ENCODE peak calls at places on chromosome 2, in nine cellular contexts. V is HT1080; K is HEK293T; N is anterior cingulate cortex; M is stimulated activated CD8-positive, alpha-beta memory T cell treated with anti-CD3 and anti-CD28 coated beads, Interleukin-4, amount 100 ng/mL, for 24 hours; J is stimulated activated CD4-positive, alpha-beta T cell treated with anti-CD3 and anti-CD28 coated beads, TNF-alpha, amount 100 ng/mL, for 1 hour; T is GF-D8; O is naive thymus-derived CD4-positive, alpha-beta T cell; D is foreskin fibroblast. P is an unnamed sample.

GRCh38 chr2:59196511-59196910 is 955.4 kb upstream of the FANCL start:
- DNase-seq in N (no peak), O (no peak), D (peak; percentile 4), T (no peak), J (no peak), M (no peak), V (no peak), K (no peak), P (no peak)

GRCh38 chr2:205858781-205859478 is 176.6 kb downstream of the NRP2 start:
- DNase-seq in N (no peak), M (no peak), K (no peak), J (no peak), T (no peak), D (peak; percentile 26), O (no peak), V (peak; percentile 29), P (no peak)

GRCh38 chr2:46849080-46849715 is 66.4 kb downstream of the MCFD2 start:
- DNase-seq in N (no peak), T (no peak), O (no peak), M (no peak), J (no peak), V (no peak), K (no peak), D (no peak), P (no peak)

GRCh38 chr2:222837643-222838056 is 23.2 kb upstream of the ACSL3 start:
- DNase-seq in M (no peak), O (no peak), D (no peak), V (peak; percentile 74), K (no peak), J (no peak), T (no peak), N (no peak), P (no peak)

GRCh38 chr2:46985512-46985911 is 69.9 kb upstream of the MCFD2 start:
- DNase-seq in O (no peak), N (no peak), V (no peak), T (no peak), M (no peak), D (peak; percentile 43), K (no peak), J (no peak), P (no peak)

GRCh38 chr2:240498171-240498957 is 59.4 kb downstream of the ANKMY1 start:
- DNase-seq in K (no peak), M (no peak), N (no peak), J (no peak), T (no peak), V (no peak), D (no peak), O (no peak), P (no peak)

GRCh38 chr2:149928026-149928425 is 340.5 kb upstream of the MMADHC start:
- DNase-seq in V (no peak), K (no peak), D (no peak), T (no peak), M (no peak), J (no peak), O (no peak), N (no peak), P (no peak)

GRCh38 chr2:133477614-133477990 is 90.7 kb downstream of the NCKAP5 start:
- DNase-seq in T (no peak), M (no peak), J (no peak), D (no peak), N (no peak), O (no peak), K (no peak), V (peak; percentile 72), P (no peak)

GRCh38 chr2:234722176-234722575 is 225.3 kb upstream of the ARL4C start:
- DNase-seq in T (no peak), K (no peak), N (no peak), O (no peak), V (no peak), D (no peak), J (no peak), M (no peak), P (no peak)

GRCh38 chr2:167335627-167336026 is 447.3 kb downstream of the XIRP2 start:
- DNase-seq in T (no peak), O (no peak), V (peak; percentile 87), M (no peak), K (no peak), J (no peak), D (peak; percentile 9), N (no peak), P (no peak)

GRCh38 chr2:8623576-8623957 is 58.3 kb upstream of the ID2 start:
- DNase-seq in K (no peak), M (no peak), T (no peak), O (no peak), N (no peak), V (no peak), D (no peak), J (no peak), P (no peak)

GRCh38 chr2:239651859-239652258 is 251.0 kb upstream of the HDAC4 start:
- DNase-seq in J (no peak), N (no peak), K (no peak), O (no peak), D (no peak), V (no peak), M (no peak), T (no peak), P (no peak)

GRCh38 chr2:5510082-5510481 is 182.1 kb upstream of the SOX11 start:
- DNase-seq in V (no peak), J (no peak), T (no peak), N (no peak), M (no peak), K (no peak), O (no peak), D (no peak), P (no peak)

GRCh38 chr2:15142069-15142689 is 419.0 kb downstream of the NBAS start:
- DNase-seq in T (peak; percentile 93), M (peak; percentile 57), N (no peak), D (no peak), V (peak; percentile 83), O (peak; percentile 77), J (peak; percentile 44), K (no peak), P (peak; percentile 23)

GRCh38 chr2:36697424-36698066 is 1.0 kb downstream of the VIT start:
- DNase-seq in T (no peak), D (no peak), M (no peak), K (no peak), V (no peak), O (no peak), J (no peak), N (no peak), P (no peak)

GRCh38 chr2:73215254-73215653 is 1.2 kb downstream of the SMYD5 start:
- DNase-seq in N (no peak), T (no peak), D (no peak), J (no peak), O (no peak), M (no peak), V (no peak), K (no peak), P (no peak)

GRCh38 chr2:101858246-101858645 is 133.5 kb upstream of the IL1R2 start:
- DNase-seq in N (no peak), J (no peak), D (no peak), M (no peak), V (no peak), T (no peak), K (no peak), O (no peak), P (no peak)

GRCh38 chr2:233803994-233804393 is 25.9 kb downstream of the MROH2A start:
- DNase-seq in J (no peak), T (no peak), D (no peak), O (no peak), K (no peak), V (no peak), N (no peak), M (no peak), P (no peak)

GRCh38 chr2:113357071-113357470 is 78.3 kb upstream of the PAX8 start:
- DNase-seq in M (no peak), D (no peak), K (no peak), T (no peak), V (no peak), J (no peak), O (no peak), N (no peak), P (no peak)

GRCh38 chr2:174477772-174478171 is 9.1 kb downstream of the GPR155 start:
- DNase-seq in O (no peak), D (no peak), J (no peak), M (no peak), V (no peak), T (no peak), K (no peak), N (no peak), P (no peak)

GRCh38 chr2:197461073-197461472 is 7.7 kb downstream of the COQ10B start:
- DNase-seq in J (no peak), D (no peak), M (no peak), N (no peak), V (no peak), K (no peak), T (no peak), O (no peak), P (no peak)

GRCh38 chr2:168961450-168962229 is 60.5 kb downstream of the G6PC2 start:
- DNase-seq in K (peak; percentile 62), T (peak; percentile 37), V (peak; percentile 79), O (peak; percentile 51), N (no peak), D (peak; percentile 47), M (no peak), J (no peak), P (peak; percentile 55)

GRCh38 chr2:99637157-99637697 is 147.4 kb upstream of the REV1 start:
- DNase-seq in K (no peak), O (no peak), D (no peak), N (no peak), V (no peak), T (no peak), J (no peak), M (no peak), P (no peak)

GRCh38 chr2:180495606-180496005 is 484.8 kb upstream of the UBE2E3 start:
- DNase-seq in M (no peak), K (no peak), N (no peak), O (no peak), T (no peak), V (peak; percentile 70), D (peak; percentile 44), J (no peak), P (no peak)

GRCh38 chr2:207720517-207721187 is 9.2 kb downstream of the CCNYL1 start:
- DNase-seq in J (no peak), N (no peak), M (no peak), V (no peak), O (no peak), D (no peak), K (no peak), T (no peak), P (no peak)

GRCh38 chr2:238496756-238497609 is 70.3 kb downstream of the ASB1 start:
- DNase-seq in D (no peak), T (no peak), M (no peak), O (no peak), K (no peak), V (no peak), N (no peak), J (no peak), P (no peak)

GRCh38 chr2:56102866-56103265 is 80.9 kb upstream of the CCDC85A start:
- DNase-seq in J (no peak), V (peak; percentile 59), O (no peak), N (no peak), M (no peak), K (no peak), D (no peak), T (no peak), P (no peak)

GRCh38 chr2:40220177-40220925 is 231.5 kb downstream of the SLC8A1 start:
- DNase-seq in N (no peak), M (no peak), J (no peak), O (no peak), T (no peak), K (no peak), D (peak; percentile 71), V (no peak), P (no peak)

P was measured in endothelial cell.